ENCODE peak calls at places on chromosomes 4 and X, in nine cellular contexts. One of them, this sample, is unnamed.

GRCh38 chrX:34132028-34132427 is at the start of gene FAM47A:
- DNase-seq in upper lobe of right lung: no peak
- DNase-seq in GM13977: no peak
- DNase-seq in adrenal gland: no peak
- DNase-seq in lower leg skin: no peak
- DNase-seq in nephron progenitor cell: no peak
- DNase-seq in HFFc6: no peak
- DNase-seq in right atrium auricular region: no peak
- DNase-seq in psoas muscle: peak
- DNase-seq in this sample: no peak

GRCh38 chrX:133249659-133250058 is 31.5 kb upstream of the TFDP3 start:
- DNase-seq in GM13977: no peak
- DNase-seq in HFFc6: no peak
- DNase-seq in psoas muscle: no peak
- DNase-seq in upper lobe of right lung: no peak
- DNase-seq in right atrium auricular region: no peak
- DNase-seq in lower leg skin: no peak
- DNase-seq in nephron progenitor cell: no peak
- DNase-seq in adrenal gland: no peak
- DNase-seq in this sample: no peak

GRCh38 chr4:143025111-143025704 is 159.5 kb upstream of the USP38 start:
- DNase-seq in lower leg skin: no peak
- DNase-seq in GM13977: no peak
- DNase-seq in nephron progenitor cell: no peak
- DNase-seq in adrenal gland: peak
- DNase-seq in HFFc6: peak
- DNase-seq in psoas muscle: no peak
- DNase-seq in right atrium auricular region: no peak
- DNase-seq in upper lobe of right lung: no peak
- DNase-seq in this sample: no peak

GRCh38 chr4:53055274-53055673 is 193.2 kb downstream of the RASL11B start:
- DNase-seq in nephron progenitor cell: no peak
- DNase-seq in adrenal gland: peak
- DNase-seq in HFFc6: peak
- DNase-seq in psoas muscle: no peak
- DNase-seq in upper lobe of right lung: no peak
- DNase-seq in lower leg skin: no peak
- DNase-seq in GM13977: no peak
- DNase-seq in right atrium auricular region: no peak
- DNase-seq in this sample: no peak

GRCh38 chr4:184510431-184510830 is 36.1 kb upstream of the IRF2 start:
- DNase-seq in upper lobe of right lung: no peak
- DNase-seq in GM13977: no peak
- DNase-seq in HFFc6: no peak
- DNase-seq in nephron progenitor cell: no peak
- DNase-seq in right atrium auricular region: no peak
- DNase-seq in lower leg skin: no peak
- DNase-seq in psoas muscle: no peak
- DNase-seq in adrenal gland: peak
- DNase-seq in this sample: no peak

GRCh38 chr4:58611012-58611411 is 1500.8 kb upstream of the IGFBP7 start:
- DNase-seq in HFFc6: no peak
- DNase-seq in adrenal gland: no peak
- DNase-seq in GM13977: no peak
- DNase-seq in psoas muscle: no peak
- DNase-seq in lower leg skin: no peak
- DNase-seq in upper lobe of right lung: no peak
- DNase-seq in nephron progenitor cell: no peak
- DNase-seq in right atrium auricular region: no peak
- DNase-seq in this sample: no peak

GRCh38 chr4:113101669-113102068 is 52.2 kb downstream of the ANK2 start:
- DNase-seq in adrenal gland: no peak
- DNase-seq in lower leg skin: no peak
- DNase-seq in upper lobe of right lung: no peak
- DNase-seq in HFFc6: peak
- DNase-seq in psoas muscle: no peak
- DNase-seq in nephron progenitor cell: no peak
- DNase-seq in right atrium auricular region: no peak
- DNase-seq in GM13977: no peak
- DNase-seq in this sample: no peak

GRCh38 chrX:36019164-36019563 is 99.6 kb downstream of the CFAP47 start:
- DNase-seq in adrenal gland: no peak
- DNase-seq in HFFc6: no peak
- DNase-seq in psoas muscle: no peak
- DNase-seq in upper lobe of right lung: no peak
- DNase-seq in GM13977: no peak
- DNase-seq in lower leg skin: no peak
- DNase-seq in nephron progenitor cell: no peak
- DNase-seq in right atrium auricular region: no peak
- DNase-seq in this sample: no peak

GRCh38 chr4:111048316-111048715 is 425.4 kb upstream of the PITX2 start:
- DNase-seq in psoas muscle: no peak
- DNase-seq in GM13977: no peak
- DNase-seq in HFFc6: no peak
- DNase-seq in lower leg skin: no peak
- DNase-seq in right atrium auricular region: no peak
- DNase-seq in nephron progenitor cell: no peak
- DNase-seq in adrenal gland: no peak
- DNase-seq in upper lobe of right lung: no peak
- DNase-seq in this sample: no peak

GRCh38 chr4:111040904-111041303 is 418.0 kb upstream of the PITX2 start:
- DNase-seq in GM13977: no peak
- DNase-seq in lower leg skin: no peak
- DNase-seq in HFFc6: no peak
- DNase-seq in psoas muscle: no peak
- DNase-seq in adrenal gland: no peak
- DNase-seq in right atrium auricular region: no peak
- DNase-seq in nephron progenitor cell: no peak
- DNase-seq in upper lobe of right lung: no peak
- DNase-seq in this sample: no peak

GRCh38 chr4:111043286-111043685 is 420.4 kb upstream of the PITX2 start:
- DNase-seq in GM13977: no peak
- DNase-seq in psoas muscle: no peak
- DNase-seq in adrenal gland: no peak
- DNase-seq in upper lobe of right lung: no peak
- DNase-seq in lower leg skin: no peak
- DNase-seq in HFFc6: no peak
- DNase-seq in right atrium auricular region: no peak
- DNase-seq in nephron progenitor cell: no peak
- DNase-seq in this sample: no peak

GRCh38 chr4:111046811-111047210 is 423.9 kb upstream of the PITX2 start:
- DNase-seq in HFFc6: no peak
- DNase-seq in right atrium auricular region: no peak
- DNase-seq in psoas muscle: no peak
- DNase-seq in GM13977: no peak
- DNase-seq in upper lobe of right lung: no peak
- DNase-seq in lower leg skin: no peak
- DNase-seq in adrenal gland: no peak
- DNase-seq in nephron progenitor cell: no peak
- DNase-seq in this sample: no peak

GRCh38 chr4:111045992-111046391 is 423.1 kb upstream of the PITX2 start:
- DNase-seq in GM13977: no peak
- DNase-seq in HFFc6: no peak
- DNase-seq in upper lobe of right lung: no peak
- DNase-seq in lower leg skin: no peak
- DNase-seq in adrenal gland: no peak
- DNase-seq in psoas muscle: no peak
- DNase-seq in nephron progenitor cell: no peak
- DNase-seq in right atrium auricular region: no peak
- DNase-seq in this sample: no peak
- TF ChIP-seq CTCF in GM13977: no peak
- TF ChIP-seq CTCF in HFFc6: peak
- TF ChIP-seq CTCF in upper lobe of right lung: no peak
- TF ChIP-seq CTCF in lower leg skin: no peak
- TF ChIP-seq CTCF in adrenal gland: no peak
- TF ChIP-seq CTCF in psoas muscle: no peak
- TF ChIP-seq CTCF in nephron progenitor cell: no peak
- TF ChIP-seq CTCF in right atrium auricular region: no peak
- TF ChIP-seq CTCF in this sample: no peak

DNA sequence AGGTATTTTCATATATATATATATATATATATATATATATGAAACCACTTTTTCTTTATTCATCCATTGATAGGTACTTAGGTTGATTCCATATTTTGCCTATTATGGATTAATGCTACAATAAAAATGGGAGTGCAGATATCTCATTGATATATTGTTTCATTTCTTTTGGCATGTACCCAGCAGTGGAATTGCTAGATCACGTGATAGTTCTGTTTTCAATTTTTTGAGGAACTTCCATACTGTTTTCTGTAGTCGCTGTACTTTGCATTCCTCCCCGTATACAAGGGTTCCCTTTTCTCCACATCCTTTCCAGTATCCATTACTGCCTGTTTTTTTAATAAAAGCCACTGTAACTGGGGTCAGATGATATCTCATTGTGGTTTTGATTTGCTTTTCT is 124.5 kb downstream of the GABRB1 start:
- DNase-seq in adrenal gland: no peak
- DNase-seq in right atrium auricular region: no peak
- DNase-seq in psoas muscle: no peak
- DNase-seq in HFFc6: no peak
- DNase-seq in upper lobe of right lung: no peak
- DNase-seq in GM13977: no peak
- DNase-seq in lower leg skin: no peak
- DNase-seq in nephron progenitor cell: no peak
- DNase-seq in this sample: no peak
- TF ChIP-seq CTCF in adrenal gland: no peak
- TF ChIP-seq CTCF in right atrium auricular region: no peak
- TF ChIP-seq CTCF in psoas muscle: no peak
- TF ChIP-seq CTCF in HFFc6: no peak
- TF ChIP-seq CTCF in upper lobe of right lung: no peak
- TF ChIP-seq CTCF in GM13977: no peak
- TF ChIP-seq CTCF in lower leg skin: no peak
- TF ChIP-seq CTCF in nephron progenitor cell: no peak
- TF ChIP-seq CTCF in this sample: no peak

GRCh38 chrX:112808007-112808406 is 32.6 kb downstream of the AMOT start:
- DNase-seq in HFFc6: no peak
- DNase-seq in lower leg skin: no peak
- DNase-seq in psoas muscle: no peak
- DNase-seq in nephron progenitor cell: no peak
- DNase-seq in upper lobe of right lung: no peak
- DNase-seq in right atrium auricular region: no peak
- DNase-seq in GM13977: no peak
- DNase-seq in adrenal gland: no peak
- DNase-seq in this sample: no peak

GRCh38 chrX:112814496-112814895 is 26.1 kb downstream of the AMOT start:
- DNase-seq in lower leg skin: no peak
- DNase-seq in right atrium auricular region: no peak
- DNase-seq in HFFc6: no peak
- DNase-seq in nephron progenitor cell: no peak
- DNase-seq in GM13977: no peak
- DNase-seq in upper lobe of right lung: no peak
- DNase-seq in adrenal gland: no peak
- DNase-seq in psoas muscle: no peak
- DNase-seq in this sample: no peak

GRCh38 chrX:112803060-112803459 is 37.6 kb downstream of the AMOT start:
- DNase-seq in nephron progenitor cell: no peak
- DNase-seq in lower leg skin: no peak
- DNase-seq in psoas muscle: no peak
- DNase-seq in GM13977: no peak
- DNase-seq in right atrium auricular region: no peak
- DNase-seq in HFFc6: no peak
- DNase-seq in adrenal gland: no peak
- DNase-seq in upper lobe of right lung: no peak
- DNase-seq in this sample: no peak

DNA sequence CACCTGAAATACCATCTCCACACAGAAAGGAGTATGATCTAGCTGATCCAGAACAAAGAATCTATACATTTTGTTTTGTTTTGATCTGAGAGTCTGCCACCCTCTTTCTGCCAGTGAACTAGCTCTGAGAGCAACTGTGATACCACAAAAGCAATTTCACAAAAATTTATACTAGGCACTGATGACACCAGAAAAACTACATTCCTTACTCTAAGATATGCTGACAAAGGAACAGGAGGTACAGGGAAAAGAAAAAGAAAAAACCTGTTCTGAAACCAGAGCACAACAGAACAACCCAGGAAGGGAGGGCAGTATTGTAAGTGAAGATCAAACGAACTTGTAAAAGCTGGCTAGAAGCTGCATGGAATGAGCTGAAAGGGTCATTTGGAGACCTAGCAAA is 32.0 kb downstream of the AMOT start:
- DNase-seq in GM13977: no peak
- DNase-seq in nephron progenitor cell: no peak
- DNase-seq in HFFc6: no peak
- DNase-seq in upper lobe of right lung: no peak
- DNase-seq in right atrium auricular region: no peak
- DNase-seq in lower leg skin: no peak
- DNase-seq in adrenal gland: no peak
- DNase-seq in psoas muscle: no peak
- DNase-seq in this sample: no peak
- TF ChIP-seq CTCF in GM13977: no peak
- TF ChIP-seq CTCF in nephron progenitor cell: no peak
- TF ChIP-seq CTCF in HFFc6: no peak
- TF ChIP-seq CTCF in upper lobe of right lung: no peak
- TF ChIP-seq CTCF in right atrium auricular region: no peak
- TF ChIP-seq CTCF in lower leg skin: no peak
- TF ChIP-seq CTCF in adrenal gland: no peak
- TF ChIP-seq CTCF in psoas muscle: no peak
- TF ChIP-seq CTCF in this sample: no peak

GRCh38 chrX:46179748-46180147 is 365.5 kb downstream of the ZNF674 start:
- DNase-seq in psoas muscle: no peak
- DNase-seq in adrenal gland: no peak
- DNase-seq in right atrium auricular region: no peak
- DNase-seq in GM13977: no peak
- DNase-seq in HFFc6: no peak
- DNase-seq in upper lobe of right lung: no peak
- DNase-seq in nephron progenitor cell: no peak
- DNase-seq in lower leg skin: no peak
- DNase-seq in this sample: no peak

GRCh38 chrX:46178763-46179162 is 366.5 kb downstream of the ZNF674 start:
- DNase-seq in nephron progenitor cell: no peak
- DNase-seq in psoas muscle: no peak
- DNase-seq in HFFc6: no peak
- DNase-seq in upper lobe of right lung: no peak
- DNase-seq in right atrium auricular region: no peak
- DNase-seq in GM13977: no peak
- DNase-seq in adrenal gland: no peak
- DNase-seq in lower leg skin: no peak
- DNase-seq in this sample: no peak

GRCh38 chrX:46184749-46185148 is 360.5 kb downstream of the ZNF674 start:
- DNase-seq in upper lobe of right lung: no peak
- DNase-seq in nephron progenitor cell: no peak
- DNase-seq in right atrium auricular region: no peak
- DNase-seq in lower leg skin: no peak
- DNase-seq in psoas muscle: no peak
- DNase-seq in HFFc6: no peak
- DNase-seq in GM13977: no peak
- DNase-seq in adrenal gland: no peak
- DNase-seq in this sample: no peak

GRCh38 chrX:46185923-46186810 is 359.1 kb downstream of the ZNF674 start:
- DNase-seq in upper lobe of right lung: no peak
- DNase-seq in adrenal gland: no peak
- DNase-seq in nephron progenitor cell: no peak
- DNase-seq in psoas muscle: no peak
- DNase-seq in right atrium auricular region: no peak
- DNase-seq in lower leg skin: no peak
- DNase-seq in HFFc6: no peak
- DNase-seq in GM13977: no peak
- DNase-seq in this sample: no peak

GRCh38 chrX:46180258-46180687 is 364.9 kb downstream of the ZNF674 start:
- DNase-seq in nephron progenitor cell: no peak
- DNase-seq in upper lobe of right lung: no peak
- DNase-seq in psoas muscle: no peak
- DNase-seq in HFFc6: no peak
- DNase-seq in right atrium auricular region: no peak
- DNase-seq in adrenal gland: no peak
- DNase-seq in GM13977: no peak
- DNase-seq in lower leg skin: no peak
- DNase-seq in this sample: no peak
- TF ChIP-seq CTCF in nephron progenitor cell: no peak
- TF ChIP-seq CTCF in upper lobe of right lung: no peak
- TF ChIP-seq CTCF in psoas muscle: no peak
- TF ChIP-seq CTCF in HFFc6: no peak
- TF ChIP-seq CTCF in right atrium auricular region: no peak
- TF ChIP-seq CTCF in adrenal gland: no peak
- TF ChIP-seq CTCF in GM13977: no peak
- TF ChIP-seq CTCF in lower leg skin: no peak
- TF ChIP-seq CTCF in this sample: no peak